ENCODE peak calls at places on chromosomes 5 and 9, in six cellular contexts. V, N, C, Z, Y and B are unnamed samples.

GRCh38 chr5:175494271-175495183 is 16.2 kb downstream of the SFXN1 start:
- DNase-seq in V (no peak), N (peak; percentile 90), C (no peak), Z (no peak), Y (peak; percentile 53), B (no peak)

GRCh38 chr9:35481347-35481975 is 8.4 kb upstream of the RUSC2 start:
- DNase-seq in V (peak; percentile 41), N (peak; percentile 54), C (no peak), Z (no peak), Y (peak; percentile 25), B (no peak)

GRCh38 chr9:124557895-124558294 is 50.7 kb upstream of the NR5A1 start:
- DNase-seq in V (no peak), N (no peak), C (no peak), Z (no peak), Y (no peak), B (no peak)

GRCh38 chr5:71943874-71944273 is 163.4 kb upstream of the MAP1B start:
- DNase-seq in V (no peak), N (no peak), C (no peak), Z (no peak), Y (no peak), B (no peak)

GRCh38 chr9:84371737-84372136 is 31.2 kb upstream of the SLC28A3 start:
- DNase-seq in V (no peak), N (no peak), C (no peak), Z (no peak), Y (peak; percentile 86), B (no peak)

GRCh38 chr9:127223810-127224177 is 40.8 kb upstream of the GARNL3 start:
- DNase-seq in V (no peak), N (no peak), C (no peak), Z (peak; percentile 32), Y (no peak), B (no peak)

GRCh38 chr5:72597456-72597948 is 90.3 kb upstream of the ZNF366 start:
- DNase-seq in V (no peak), N (peak; percentile 53), C (no peak), Z (no peak), Y (peak; percentile 95), B (peak; percentile 29)

GRCh38 chr9:134053401-134053871 is 14.4 kb downstream of the BRD3 start:
- DNase-seq in V (no peak), N (no peak), C (no peak), Z (no peak), Y (no peak), B (no peak)

GRCh38 chr9:5392285-5392684 is 45.4 kb downstream of the PLGRKT start:
- DNase-seq in V (no peak), N (no peak), C (no peak), Z (no peak), Y (no peak), B (no peak)

GRCh38 chr5:107090471-107090870 is 580.3 kb downstream of the EFNA5 start:
- DNase-seq in V (no peak), N (no peak), C (no peak), Z (no peak), Y (no peak), B (no peak)

GRCh38 chr5:66710557-66710956 is 114.4 kb downstream of the MAST4 start:
- DNase-seq in V (no peak), N (no peak), C (no peak), Z (no peak), Y (peak; percentile 80), B (peak; percentile 31)

GRCh38 chr5:171157233-171157632 is 151.8 kb upstream of the TLX3 start:
- DNase-seq in V (no peak), N (no peak), C (no peak), Z (no peak), Y (no peak), B (no peak)

GRCh38 chr5:171067540-171068130 is 205.8 kb downstream of the RANBP17 start:
- DNase-seq in V (no peak), N (no peak), C (no peak), Z (no peak), Y (no peak), B (no peak)

GRCh38 chr5:40615586-40616193 is 64.0 kb upstream of the PTGER4 start:
- DNase-seq in V (no peak), N (no peak), C (no peak), Z (no peak), Y (peak; percentile 25), B (no peak)